ENCODE peak calls at places on chromosomes 11 and 22, in four cellular contexts. One of them, this sample, is unnamed.

GRCh38 chr11:111992456-111992855 is 32.8 kb upstream of the DLAT start:
- DNase-seq in foreskin fibroblast: no peak
- DNase-seq in brain microvascular endothelial cell: no peak
- DNase-seq in neural progenitor cell: no peak
- DNase-seq in this sample: no peak

GRCh38 chr22:25564320-25564978 is at the start of gene GRK3:
- DNase-seq in foreskin fibroblast: peak; percentile 53
- DNase-seq in neural progenitor cell: peak; percentile 90
- DNase-seq in brain microvascular endothelial cell: peak; percentile 18
- DNase-seq in this sample: no peak

GRCh38 chr22:19892249-19892879 is 37.7 kb upstream of the GNB1L start:
- DNase-seq in brain microvascular endothelial cell: peak; percentile 22
- DNase-seq in foreskin fibroblast: no peak
- DNase-seq in neural progenitor cell: peak; percentile 65
- DNase-seq in this sample: no peak

GRCh38 chr11:65060913-65061408 is 2.6 kb upstream of the NAALADL1 start:
- DNase-seq in brain microvascular endothelial cell: no peak
- DNase-seq in neural progenitor cell: peak; percentile 55
- DNase-seq in foreskin fibroblast: no peak
- DNase-seq in this sample: no peak

GRCh38 chr22:26671317-26672059 is 14.1 kb downstream of the MIAT start:
- DNase-seq in neural progenitor cell: no peak
- DNase-seq in foreskin fibroblast: no peak
- DNase-seq in brain microvascular endothelial cell: no peak
- DNase-seq in this sample: no peak

GRCh38 chr11:122440783-122441701 is 214.5 kb upstream of the UBASH3B start:
- DNase-seq in brain microvascular endothelial cell: peak; percentile 14
- DNase-seq in neural progenitor cell: peak; percentile 77
- DNase-seq in foreskin fibroblast: peak; percentile 13
- DNase-seq in this sample: no peak

GRCh38 chr11:5550440-5551095 is 2.2 kb upstream of the OR52H1 start:
- DNase-seq in neural progenitor cell: no peak
- DNase-seq in foreskin fibroblast: peak; percentile 46
- DNase-seq in brain microvascular endothelial cell: peak; percentile 29
- DNase-seq in this sample: peak; percentile 40

GRCh38 chr22:28986366-28986765 is 75.3 kb downstream of the C22orf31 start:
- DNase-seq in foreskin fibroblast: no peak
- DNase-seq in neural progenitor cell: no peak
- DNase-seq in brain microvascular endothelial cell: peak; percentile 42
- DNase-seq in this sample: no peak

GRCh38 chr11:131099013-131099412 is 182.7 kb upstream of the SNX19 start:
- DNase-seq in foreskin fibroblast: peak; percentile 19
- DNase-seq in brain microvascular endothelial cell: peak; percentile 20
- DNase-seq in neural progenitor cell: no peak
- DNase-seq in this sample: no peak

GRCh38 chr11:20011294-20011951 is 148.9 kb downstream of the DBX1 start:
- DNase-seq in neural progenitor cell: no peak
- DNase-seq in foreskin fibroblast: no peak
- DNase-seq in brain microvascular endothelial cell: no peak
- DNase-seq in this sample: no peak

GRCh38 chr11:126186031-126186698 is 25.3 kb downstream of the RPUSD4 start:
- DNase-seq in foreskin fibroblast: no peak
- DNase-seq in neural progenitor cell: no peak
- DNase-seq in brain microvascular endothelial cell: no peak
- DNase-seq in this sample: no peak

DNA sequence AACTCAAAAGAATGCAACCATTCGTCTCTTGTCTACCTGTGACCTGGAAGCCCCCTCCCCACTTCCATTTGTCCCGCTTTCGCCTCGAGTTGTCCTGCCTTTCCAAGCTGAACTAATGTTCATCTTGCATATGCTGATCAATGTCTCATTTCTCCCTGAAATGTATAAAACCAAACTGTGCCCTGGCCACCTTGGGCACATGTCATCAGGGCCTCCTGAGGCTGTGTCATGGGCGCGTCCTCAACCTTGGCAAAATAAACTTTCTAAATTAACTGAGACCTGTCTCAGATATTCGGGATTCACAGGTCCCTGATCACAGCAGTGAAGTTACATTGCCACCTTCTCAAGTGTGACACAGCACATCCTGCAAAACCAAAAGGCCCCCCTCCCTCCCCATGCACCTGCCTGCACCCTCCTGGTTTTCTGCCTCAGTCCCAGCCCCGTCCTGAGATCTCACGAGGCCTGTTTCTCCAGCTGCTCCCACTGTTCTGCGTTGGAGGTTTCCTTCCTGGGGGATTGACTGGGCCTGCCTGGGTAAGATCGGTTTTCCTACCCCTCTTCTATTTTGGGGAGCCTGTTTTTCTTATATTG is 1328.7 kb downstream of the TBC1D22A start:
- DNase-seq in brain microvascular endothelial cell: no peak
- DNase-seq in foreskin fibroblast: no peak
- DNase-seq in neural progenitor cell: no peak
- DNase-seq in this sample: no peak
- H3K4me3 ChIP-seq in brain microvascular endothelial cell: no peak overlapping the region
- H3K4me3 ChIP-seq in foreskin fibroblast: no peak overlapping the region
- H3K4me3 ChIP-seq in neural progenitor cell: no peak overlapping the region
- H3K4me3 ChIP-seq in this sample: no peak overlapping the region

DNA sequence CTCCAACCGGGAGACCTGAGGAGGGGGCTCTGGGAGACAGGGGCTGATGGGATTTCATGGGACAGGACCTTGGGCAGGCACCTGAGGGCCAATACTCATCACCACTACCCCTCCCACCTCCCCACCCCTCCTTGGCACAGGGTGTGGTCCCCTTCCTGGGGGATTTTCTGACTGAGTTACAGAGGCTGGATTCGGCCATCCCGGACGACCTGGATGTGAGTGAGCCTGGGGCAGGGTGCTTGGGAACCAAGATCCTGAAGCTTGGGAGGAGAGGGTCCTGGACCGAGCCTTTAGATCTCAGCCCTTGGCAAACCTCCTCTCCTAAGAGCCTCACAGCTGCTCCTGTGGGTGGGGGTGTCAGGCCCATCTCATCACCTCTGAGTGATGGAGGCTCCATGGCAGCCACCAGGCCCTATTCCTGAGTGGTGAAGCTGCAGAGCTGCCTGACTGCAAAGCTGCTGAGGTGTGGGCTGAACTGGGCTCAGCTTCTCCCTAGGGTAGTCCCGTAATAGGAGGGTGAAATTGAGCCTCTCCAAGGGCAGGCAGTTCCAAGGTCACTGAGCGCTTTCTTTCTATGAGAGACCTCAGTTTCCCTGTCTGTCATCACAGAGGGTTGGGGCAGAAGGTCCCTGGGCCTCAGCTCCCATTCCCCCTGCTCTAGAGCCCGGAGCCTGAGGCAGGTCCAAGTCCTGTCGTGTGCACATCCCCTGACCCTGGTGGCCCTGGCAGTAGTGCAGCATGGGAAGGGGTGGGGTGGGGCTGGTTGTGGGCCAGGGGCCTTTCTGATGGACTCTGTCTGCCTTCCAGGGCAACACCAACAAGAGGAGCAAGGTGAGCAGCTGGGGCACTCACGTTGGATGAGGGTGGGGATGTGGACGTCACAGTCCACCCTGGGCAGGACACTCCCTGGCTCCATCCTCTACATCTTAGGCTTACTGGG is 6.5 kb downstream of the RGL4 start:
- DNase-seq in neural progenitor cell: no peak
- DNase-seq in brain microvascular endothelial cell: no peak
- DNase-seq in foreskin fibroblast: no peak
- DNase-seq in this sample: no peak
- H3K4me3 ChIP-seq in neural progenitor cell: no peak overlapping the region
- H3K4me3 ChIP-seq in brain microvascular endothelial cell: no peak overlapping the region
- H3K4me3 ChIP-seq in foreskin fibroblast: no peak overlapping the region
- H3K4me3 ChIP-seq in this sample: no peak overlapping the region

GRCh38 chr11:60332923-60333322 is 5.9 kb downstream of the MS4A6E start:
- DNase-seq in foreskin fibroblast: no peak
- DNase-seq in neural progenitor cell: no peak
- DNase-seq in brain microvascular endothelial cell: no peak
- DNase-seq in this sample: no peak

GRCh38 chr11:60326955-60327354 is at the start of gene MS4A6E:
- DNase-seq in brain microvascular endothelial cell: no peak
- DNase-seq in neural progenitor cell: no peak
- DNase-seq in foreskin fibroblast: no peak
- DNase-seq in this sample: no peak

GRCh38 chr11:60334005-60334620 is 7.1 kb downstream of the MS4A6E start:
- DNase-seq in neural progenitor cell: peak; percentile 68
- DNase-seq in brain microvascular endothelial cell: peak; percentile 78
- DNase-seq in foreskin fibroblast: no peak
- DNase-seq in this sample: no peak

DNA sequence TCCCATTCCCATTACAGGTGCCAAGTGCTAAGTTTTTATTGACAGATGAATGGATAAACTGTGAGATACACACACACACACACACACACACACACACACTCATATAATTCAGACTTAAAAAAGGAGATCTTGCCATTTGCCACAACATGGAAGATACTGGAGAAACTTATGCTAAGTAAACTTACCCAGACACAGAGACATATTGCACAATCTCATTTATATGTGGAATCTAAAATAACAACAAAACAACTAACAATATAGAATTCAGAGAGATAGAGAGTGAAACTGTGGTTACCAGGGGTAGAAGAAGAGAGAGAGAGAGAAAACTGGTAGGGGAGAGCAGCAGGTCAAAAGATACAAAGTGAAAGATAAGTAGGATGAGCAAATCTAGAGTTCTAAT is 1.4 kb downstream of the MS4A6E start:
- DNase-seq in brain microvascular endothelial cell: no peak
- DNase-seq in foreskin fibroblast: no peak
- DNase-seq in neural progenitor cell: no peak
- DNase-seq in this sample: no peak
- H3K4me3 ChIP-seq in brain microvascular endothelial cell: no peak overlapping the region
- H3K4me3 ChIP-seq in foreskin fibroblast: no peak overlapping the region
- H3K4me3 ChIP-seq in neural progenitor cell: no peak overlapping the region
- H3K4me3 ChIP-seq in this sample: no peak overlapping the region

GRCh38 chr22:23804781-23805291 is 18.1 kb downstream of the SMARCB1 start:
- DNase-seq in neural progenitor cell: no peak
- DNase-seq in brain microvascular endothelial cell: no peak
- DNase-seq in foreskin fibroblast: no peak
- DNase-seq in this sample: no peak
- H3K4me3 ChIP-seq in neural progenitor cell: no peak overlapping the region
- H3K4me3 ChIP-seq in brain microvascular endothelial cell: no peak overlapping the region
- H3K4me3 ChIP-seq in foreskin fibroblast: no peak overlapping the region
- H3K4me3 ChIP-seq in this sample: no peak overlapping the region

DNA sequence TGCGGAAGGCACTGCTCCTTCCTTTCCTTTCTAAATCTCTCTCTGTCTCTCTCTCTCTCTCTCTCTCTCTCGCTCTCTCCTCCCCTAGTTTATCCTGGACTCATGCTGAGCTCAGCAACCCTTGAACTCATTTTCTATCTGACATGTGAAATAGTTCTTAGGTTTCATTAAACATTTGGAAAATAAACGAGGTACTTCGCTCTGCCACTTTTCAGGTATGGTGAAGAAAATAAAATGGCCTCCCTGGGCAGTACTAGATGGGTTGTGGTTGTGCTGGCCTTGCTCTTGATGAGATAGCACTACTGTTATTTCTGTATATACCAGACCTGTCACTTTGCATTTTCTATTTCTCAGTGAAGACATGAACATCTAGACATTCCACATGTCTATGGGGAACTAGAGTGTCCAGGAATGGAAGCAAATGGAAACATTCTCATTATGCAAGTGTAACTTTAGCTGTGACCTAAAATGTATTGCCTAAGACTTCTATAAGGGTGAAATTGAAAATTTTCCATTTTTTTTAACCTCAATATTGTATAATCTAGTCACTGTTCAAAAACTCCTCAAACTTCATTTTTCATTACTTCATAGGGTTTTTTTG is 12.1 kb upstream of the SESN3 start:
- DNase-seq in brain microvascular endothelial cell: no peak
- DNase-seq in neural progenitor cell: no peak
- DNase-seq in foreskin fibroblast: no peak
- DNase-seq in this sample: no peak
- H3K4me3 ChIP-seq in brain microvascular endothelial cell: no peak overlapping the region
- H3K4me3 ChIP-seq in neural progenitor cell: no peak overlapping the region
- H3K4me3 ChIP-seq in foreskin fibroblast: no peak overlapping the region
- H3K4me3 ChIP-seq in this sample: no peak overlapping the region

This sample was measured in AG04449.